ENCODE peak calls at places on chromosomes 16 and 17, in eight cellular contexts. One of them, this sample, is unnamed.
A peak's percentile ranks its signal among the peaks of the same experiment; 100 is the strongest.

GRCh38 chr17:38564869-38565268 is 40.9 kb downstream of the SRCIN1 start:
- DNase-seq in endothelial cell of umbilical vein: no peak
- DNase-seq in IMR-90: no peak
- DNase-seq in GM23248: no peak
- DNase-seq in mammary epithelial cell: no peak
- DNase-seq in hepatocyte: no peak
- DNase-seq in HCT116: no peak
- DNase-seq in MM.1S: no peak
- DNase-seq in this sample: no peak

GRCh38 chr16:81723098-81723723 is 55.9 kb upstream of the PLCG2 start:
- DNase-seq in endothelial cell of umbilical vein: peak; percentile 85
- DNase-seq in IMR-90: peak; percentile 80
- DNase-seq in GM23248: peak; percentile 84
- DNase-seq in mammary epithelial cell: peak; percentile 73
- DNase-seq in hepatocyte: peak; percentile 92
- DNase-seq in HCT116: peak; percentile 92
- DNase-seq in MM.1S: peak; percentile 72
- DNase-seq in this sample: peak; percentile 64

GRCh38 chr17:57627591-57627990 is 117.5 kb downstream of the CCDC182 start:
- DNase-seq in endothelial cell of umbilical vein: no peak
- DNase-seq in IMR-90: no peak
- DNase-seq in GM23248: no peak
- DNase-seq in mammary epithelial cell: no peak
- DNase-seq in hepatocyte: no peak
- DNase-seq in HCT116: no peak
- DNase-seq in MM.1S: no peak
- DNase-seq in this sample: no peak

GRCh38 chr17:48499743-48500434 is 30.9 kb downstream of the HOXB1 start:
- DNase-seq in endothelial cell of umbilical vein: no peak
- DNase-seq in IMR-90: peak; percentile 65
- DNase-seq in GM23248: no peak
- DNase-seq in mammary epithelial cell: no peak
- DNase-seq in hepatocyte: no peak
- DNase-seq in HCT116: no peak
- DNase-seq in MM.1S: no peak
- DNase-seq in this sample: no peak

GRCh38 chr17:1762906-1763829 is 1.3 kb downstream of the SERPINF1 start:
- DNase-seq in endothelial cell of umbilical vein: no peak
- DNase-seq in IMR-90: peak; percentile 74
- DNase-seq in GM23248: peak; percentile 81
- DNase-seq in mammary epithelial cell: no peak
- DNase-seq in hepatocyte: peak; percentile 73
- DNase-seq in HCT116: no peak
- DNase-seq in MM.1S: no peak
- DNase-seq in this sample: peak; percentile 65

GRCh38 chr17:68290268-68290954 is 516 bp downstream of the SLC16A6 start:
- DNase-seq in endothelial cell of umbilical vein: no peak
- DNase-seq in IMR-90: no peak
- DNase-seq in GM23248: peak; percentile 25
- DNase-seq in mammary epithelial cell: no peak
- DNase-seq in hepatocyte: peak; percentile 15
- DNase-seq in HCT116: no peak
- DNase-seq in MM.1S: peak; percentile 71
- DNase-seq in this sample: no peak

GRCh38 chr16:85129846-85130706 is 17.8 kb upstream of the CIBAR2 start:
- DNase-seq in endothelial cell of umbilical vein: no peak
- DNase-seq in IMR-90: peak; percentile 68
- DNase-seq in GM23248: peak; percentile 77
- DNase-seq in mammary epithelial cell: no peak
- DNase-seq in hepatocyte: no peak
- DNase-seq in HCT116: no peak
- DNase-seq in MM.1S: no peak
- DNase-seq in this sample: peak; percentile 54

GRCh38 chr17:49880291-49881053 is 32.6 kb upstream of the TAC4 start:
- DNase-seq in endothelial cell of umbilical vein: peak; percentile 54
- DNase-seq in IMR-90: peak; percentile 44
- DNase-seq in GM23248: peak; percentile 84
- DNase-seq in mammary epithelial cell: peak; percentile 36
- DNase-seq in hepatocyte: peak; percentile 92
- DNase-seq in HCT116: peak; percentile 70
- DNase-seq in MM.1S: peak; percentile 77
- DNase-seq in this sample: peak; percentile 20

GRCh38 chr16:67546761-67547422 is 15.4 kb upstream of the CTCF start:
- DNase-seq in endothelial cell of umbilical vein: peak; percentile 89
- DNase-seq in IMR-90: peak; percentile 57
- DNase-seq in GM23248: peak; percentile 71
- DNase-seq in mammary epithelial cell: peak; percentile 45
- DNase-seq in hepatocyte: peak; percentile 83
- DNase-seq in HCT116: peak; percentile 34
- DNase-seq in MM.1S: peak; percentile 78
- DNase-seq in this sample: no peak
- H2AFZ ChIP-seq in endothelial cell of umbilical vein: no peak overlapping the region
- H2AFZ ChIP-seq in IMR-90: peak overlapping the region; percentile 4
- H2AFZ ChIP-seq in GM23248: no peak overlapping the region
- H2AFZ ChIP-seq in mammary epithelial cell: no peak overlapping the region
- H2AFZ ChIP-seq in hepatocyte: no peak overlapping the region
- H2AFZ ChIP-seq in HCT116: no peak overlapping the region
- H2AFZ ChIP-seq in MM.1S: no peak overlapping the region
- H2AFZ ChIP-seq in this sample: no peak overlapping the region

DNA sequence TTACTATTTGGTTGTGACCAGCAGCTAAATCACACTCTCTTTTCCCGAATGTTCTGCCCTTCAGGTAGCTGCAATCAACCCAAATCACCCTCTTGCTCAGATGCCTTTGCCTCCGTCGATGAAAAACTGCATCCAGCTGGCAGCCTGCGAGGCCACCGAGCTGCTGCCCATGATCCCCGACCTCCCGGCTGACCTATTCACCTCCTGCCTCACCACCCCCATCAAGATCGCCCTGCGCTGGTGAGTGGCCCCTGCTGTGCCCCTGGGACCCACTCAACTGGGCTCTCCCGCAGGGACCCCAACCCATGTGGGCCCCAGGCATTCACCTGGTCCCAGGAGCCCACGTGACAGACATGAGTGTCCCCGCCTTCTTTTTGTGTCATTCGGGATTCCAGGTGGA is 209.3 kb downstream of the RPTOR start:
- DNase-seq in endothelial cell of umbilical vein: no peak
- DNase-seq in IMR-90: no peak
- DNase-seq in GM23248: no peak
- DNase-seq in mammary epithelial cell: no peak
- DNase-seq in hepatocyte: no peak
- DNase-seq in HCT116: no peak
- DNase-seq in MM.1S: no peak
- DNase-seq in this sample: no peak
- H3K4me1 ChIP-seq in endothelial cell of umbilical vein: peaks cover 16% of the 10 kb centered on the region
- H3K4me1 ChIP-seq in IMR-90: peaks cover 23% of the 10 kb centered on the region
- H3K4me1 ChIP-seq in GM23248: peaks cover 30% of the 10 kb centered on the region
- H3K4me1 ChIP-seq in mammary epithelial cell: peaks cover 13% of the 10 kb centered on the region
- H3K4me1 ChIP-seq in hepatocyte: peaks cover 10% of the 10 kb centered on the region
- H3K4me1 ChIP-seq in HCT116: peaks cover 5% of the 10 kb centered on the region
- H3K4me1 ChIP-seq in MM.1S: no peaks in the 10 kb centered on the region
- H3K4me1 ChIP-seq in this sample: peaks cover 7% of the 10 kb centered on the region

GRCh38 chr17:74163271-74163821 is 40.1 kb upstream of the RPL38 start:
- DNase-seq in endothelial cell of umbilical vein: no peak
- DNase-seq in IMR-90: no peak
- DNase-seq in GM23248: no peak
- DNase-seq in mammary epithelial cell: no peak
- DNase-seq in hepatocyte: no peak
- DNase-seq in HCT116: no peak
- DNase-seq in MM.1S: no peak
- DNase-seq in this sample: no peak
- H2AFZ ChIP-seq in endothelial cell of umbilical vein: no peak overlapping the region
- H2AFZ ChIP-seq in IMR-90: no peak overlapping the region
- H2AFZ ChIP-seq in GM23248: no peak overlapping the region
- H2AFZ ChIP-seq in mammary epithelial cell: no peak overlapping the region
- H2AFZ ChIP-seq in hepatocyte: no peak overlapping the region
- H2AFZ ChIP-seq in HCT116: no peak overlapping the region
- H2AFZ ChIP-seq in MM.1S: no peak overlapping the region
- H2AFZ ChIP-seq in this sample: no peak overlapping the region

DNA sequence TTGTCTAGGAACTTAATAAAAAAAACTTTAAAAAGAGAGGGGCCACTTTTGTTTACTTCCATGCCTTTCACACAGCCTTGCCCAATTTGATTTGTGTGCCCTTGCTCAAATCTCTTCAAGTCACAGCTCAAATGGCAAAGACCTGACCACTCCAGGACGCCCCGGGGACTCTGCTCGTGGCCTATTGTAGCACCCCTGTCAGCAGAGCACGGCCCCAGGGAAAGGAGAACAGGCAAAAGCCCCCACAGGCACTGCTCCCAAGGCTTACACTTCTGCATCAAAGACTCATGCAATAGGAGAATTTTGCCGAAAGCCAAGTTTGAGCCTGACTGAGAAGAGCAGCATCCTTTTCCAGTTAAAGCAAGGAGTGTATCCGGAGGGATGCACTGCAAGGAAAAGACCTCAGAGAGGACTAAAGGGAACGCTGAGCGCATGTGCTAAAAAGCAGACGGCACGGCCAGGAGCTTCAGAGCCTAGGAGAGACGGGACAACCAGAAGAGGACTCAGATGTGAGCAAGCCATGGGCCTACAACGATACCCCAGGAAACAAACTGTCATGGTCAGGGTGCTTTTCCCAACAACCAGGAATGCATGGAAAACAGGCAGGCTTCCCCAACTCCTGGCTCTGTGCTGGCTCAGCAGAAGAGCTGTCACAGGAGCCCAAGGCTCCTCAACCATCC is 8.2 kb downstream of the CREBBP start:
- DNase-seq in endothelial cell of umbilical vein: no peak
- DNase-seq in IMR-90: no peak
- DNase-seq in GM23248: peak; percentile 52
- DNase-seq in mammary epithelial cell: no peak
- DNase-seq in hepatocyte: no peak
- DNase-seq in HCT116: no peak
- DNase-seq in MM.1S: no peak
- DNase-seq in this sample: no peak
- H3K4me1 ChIP-seq in endothelial cell of umbilical vein: peaks cover 21% of the 10 kb centered on the region
- H3K4me1 ChIP-seq in IMR-90: peaks cover 40% of the 10 kb centered on the region
- H3K4me1 ChIP-seq in GM23248: peaks cover 55% of the 10 kb centered on the region
- H3K4me1 ChIP-seq in mammary epithelial cell: peaks cover 9% of the 10 kb centered on the region
- H3K4me1 ChIP-seq in hepatocyte: peaks cover 60% of the 10 kb centered on the region
- H3K4me1 ChIP-seq in HCT116: peaks cover 25% of the 10 kb centered on the region
- H3K4me1 ChIP-seq in MM.1S: peaks cover 4% of the 10 kb centered on the region
- H3K4me1 ChIP-seq in this sample: peaks cover 37% of the 10 kb centered on the region